ENCODE peak calls at places on chromosomes 6 and 20, in eight cellular contexts. One of them, this sample, is unnamed.

GRCh38 chr20:22491188-22491500 is 93.2 kb downstream of the FOXA2 start:
- DNase-seq in uterus: no peak
- DNase-seq in thoracic aorta: no peak
- DNase-seq in WERI-Rb-1: no peak
- DNase-seq in heart left ventricle: no peak
- DNase-seq in HFF-Myc: no peak
- DNase-seq in AG09309: no peak
- DNase-seq in foreskin fibroblast: no peak
- DNase-seq in this sample: peak

GRCh38 chr6:56292505-56293181 is 45.3 kb upstream of the COL21A1 start:
- DNase-seq in AG09309: peak
- DNase-seq in uterus: peak
- DNase-seq in WERI-Rb-1: peak
- DNase-seq in thoracic aorta: no peak
- DNase-seq in foreskin fibroblast: peak
- DNase-seq in HFF-Myc: peak
- DNase-seq in heart left ventricle: peak
- DNase-seq in this sample: peak

GRCh38 chr6:157193443-157193996 is 129.8 kb downstream of the TMEM242 start:
- DNase-seq in HFF-Myc: no peak
- DNase-seq in heart left ventricle: no peak
- DNase-seq in foreskin fibroblast: no peak
- DNase-seq in thoracic aorta: no peak
- DNase-seq in uterus: no peak
- DNase-seq in AG09309: no peak
- DNase-seq in WERI-Rb-1: no peak
- DNase-seq in this sample: no peak

GRCh38 chr6:122207794-122208193 is 191.7 kb upstream of the HSF2 start:
- DNase-seq in thoracic aorta: no peak
- DNase-seq in WERI-Rb-1: no peak
- DNase-seq in foreskin fibroblast: peak
- DNase-seq in uterus: no peak
- DNase-seq in AG09309: no peak
- DNase-seq in HFF-Myc: no peak
- DNase-seq in heart left ventricle: no peak
- DNase-seq in this sample: no peak

GRCh38 chr6:92777146-92777740 is 642.1 kb downstream of the EPHA7 start:
- DNase-seq in WERI-Rb-1: no peak
- DNase-seq in foreskin fibroblast: peak
- DNase-seq in heart left ventricle: no peak
- DNase-seq in HFF-Myc: no peak
- DNase-seq in thoracic aorta: no peak
- DNase-seq in AG09309: no peak
- DNase-seq in uterus: no peak
- DNase-seq in this sample: no peak

GRCh38 chr6:81750660-81751387 is 1.7 kb downstream of the TENT5A start:
- DNase-seq in AG09309: no peak
- DNase-seq in thoracic aorta: no peak
- DNase-seq in HFF-Myc: no peak
- DNase-seq in heart left ventricle: no peak
- DNase-seq in uterus: no peak
- DNase-seq in foreskin fibroblast: peak
- DNase-seq in WERI-Rb-1: no peak
- DNase-seq in this sample: no peak

GRCh38 chr6:16972535-16972934 is 129.3 kb upstream of the STMND1 start:
- DNase-seq in HFF-Myc: no peak
- DNase-seq in AG09309: no peak
- DNase-seq in thoracic aorta: no peak
- DNase-seq in WERI-Rb-1: no peak
- DNase-seq in uterus: no peak
- DNase-seq in foreskin fibroblast: no peak
- DNase-seq in heart left ventricle: no peak
- DNase-seq in this sample: no peak

GRCh38 chr6:136982928-136983327 is 60.8 kb downstream of the SLC35D3 start:
- DNase-seq in foreskin fibroblast: no peak
- DNase-seq in AG09309: no peak
- DNase-seq in HFF-Myc: no peak
- DNase-seq in WERI-Rb-1: no peak
- DNase-seq in heart left ventricle: no peak
- DNase-seq in thoracic aorta: no peak
- DNase-seq in uterus: no peak
- DNase-seq in this sample: no peak

GRCh38 chr6:85498596-85499258 is 48.8 kb downstream of the NT5E start:
- DNase-seq in foreskin fibroblast: peak
- DNase-seq in heart left ventricle: no peak
- DNase-seq in WERI-Rb-1: no peak
- DNase-seq in HFF-Myc: no peak
- DNase-seq in AG09309: no peak
- DNase-seq in thoracic aorta: no peak
- DNase-seq in uterus: no peak
- DNase-seq in this sample: no peak

GRCh38 chr6:24524801-24525200 is 30.0 kb downstream of the ALDH5A1 start:
- DNase-seq in HFF-Myc: no peak
- DNase-seq in heart left ventricle: no peak
- DNase-seq in uterus: no peak
- DNase-seq in foreskin fibroblast: peak
- DNase-seq in AG09309: peak
- DNase-seq in thoracic aorta: no peak
- DNase-seq in WERI-Rb-1: peak
- DNase-seq in this sample: peak

GRCh38 chr6:2960935-2961334 is 10.4 kb downstream of the SERPINB6 start:
- DNase-seq in WERI-Rb-1: no peak
- DNase-seq in foreskin fibroblast: no peak
- DNase-seq in AG09309: no peak
- DNase-seq in thoracic aorta: no peak
- DNase-seq in uterus: no peak
- DNase-seq in HFF-Myc: no peak
- DNase-seq in heart left ventricle: no peak
- DNase-seq in this sample: no peak

GRCh38 chr20:44728835-44729342 is 13.7 kb downstream of the CCN5 start:
- DNase-seq in heart left ventricle: peak
- DNase-seq in thoracic aorta: no peak
- DNase-seq in foreskin fibroblast: peak
- DNase-seq in uterus: no peak
- DNase-seq in WERI-Rb-1: no peak
- DNase-seq in AG09309: peak
- DNase-seq in HFF-Myc: no peak
- DNase-seq in this sample: peak

GRCh38 chr6:161486903-161487531 is 213.2 kb upstream of the AGPAT4 start:
- DNase-seq in WERI-Rb-1: no peak
- DNase-seq in foreskin fibroblast: peak
- DNase-seq in AG09309: no peak
- DNase-seq in heart left ventricle: no peak
- DNase-seq in thoracic aorta: no peak
- DNase-seq in HFF-Myc: no peak
- DNase-seq in uterus: no peak
- DNase-seq in this sample: no peak

DNA sequence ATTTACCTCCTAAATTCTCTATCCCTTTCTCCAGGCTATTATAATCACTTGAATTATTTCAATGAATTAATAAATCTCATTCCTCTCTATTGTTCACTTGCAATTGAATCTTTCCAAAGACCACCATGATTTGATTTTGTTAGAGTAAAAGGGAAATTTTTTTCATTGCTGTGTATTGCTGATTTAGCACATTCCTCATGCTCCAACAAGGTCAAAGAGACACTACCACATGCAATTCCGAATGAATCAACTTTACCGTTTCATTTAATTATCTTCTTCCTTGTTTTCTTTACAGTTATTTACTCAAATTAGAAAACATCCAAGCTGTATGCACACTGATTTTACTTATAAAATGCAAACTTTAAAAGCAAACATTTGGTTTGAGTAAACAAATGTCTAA is 999 bp downstream of the KIAA0408 start:
- DNase-seq in AG09309: no peak
- DNase-seq in thoracic aorta: no peak
- DNase-seq in uterus: no peak
- DNase-seq in WERI-Rb-1: no peak
- DNase-seq in heart left ventricle: no peak
- DNase-seq in foreskin fibroblast: no peak
- DNase-seq in HFF-Myc: no peak
- DNase-seq in this sample: no peak
- H3K4me3 ChIP-seq in AG09309: no peak
- H3K4me3 ChIP-seq in thoracic aorta: peak
- H3K4me3 ChIP-seq in uterus: peak
- H3K4me3 ChIP-seq in WERI-Rb-1: no peak
- H3K4me3 ChIP-seq in heart left ventricle: no peak
- H3K4me3 ChIP-seq in foreskin fibroblast: no peak
- H3K4me3 ChIP-seq in HFF-Myc: no peak
- H3K4me3 ChIP-seq in this sample: no peak

GRCh38 chr6:22737331-22737730 is 168.0 kb downstream of the HDGFL1 start:
- DNase-seq in foreskin fibroblast: peak
- DNase-seq in WERI-Rb-1: peak
- DNase-seq in uterus: peak
- DNase-seq in heart left ventricle: no peak
- DNase-seq in HFF-Myc: no peak
- DNase-seq in AG09309: peak
- DNase-seq in thoracic aorta: no peak
- DNase-seq in this sample: peak
- TF ChIP-seq CTCF in foreskin fibroblast: peak
- TF ChIP-seq CTCF in WERI-Rb-1: peak
- TF ChIP-seq CTCF in uterus: peak
- TF ChIP-seq CTCF in heart left ventricle: peak
- TF ChIP-seq CTCF in HFF-Myc: peak
- TF ChIP-seq CTCF in AG09309: peak
- TF ChIP-seq CTCF in thoracic aorta: peak
- TF ChIP-seq CTCF in this sample: peak

GRCh38 chr20:57495978-57496377 is 29.0 kb downstream of the CTCFL start:
- DNase-seq in heart left ventricle: no peak
- DNase-seq in AG09309: no peak
- DNase-seq in foreskin fibroblast: no peak
- DNase-seq in uterus: no peak
- DNase-seq in WERI-Rb-1: no peak
- DNase-seq in HFF-Myc: no peak
- DNase-seq in thoracic aorta: no peak
- DNase-seq in this sample: no peak
- H3K4me3 ChIP-seq in heart left ventricle: no peak
- H3K4me3 ChIP-seq in AG09309: no peak
- H3K4me3 ChIP-seq in foreskin fibroblast: no peak
- H3K4me3 ChIP-seq in uterus: no peak
- H3K4me3 ChIP-seq in WERI-Rb-1: no peak
- H3K4me3 ChIP-seq in HFF-Myc: no peak
- H3K4me3 ChIP-seq in thoracic aorta: no peak
- H3K4me3 ChIP-seq in this sample: no peak

GRCh38 chr20:20513720-20514119 is 145.8 kb downstream of the INSM1 start:
- DNase-seq in heart left ventricle: no peak
- DNase-seq in uterus: no peak
- DNase-seq in foreskin fibroblast: no peak
- DNase-seq in WERI-Rb-1: no peak
- DNase-seq in HFF-Myc: no peak
- DNase-seq in AG09309: no peak
- DNase-seq in thoracic aorta: no peak
- DNase-seq in this sample: no peak
- TF ChIP-seq CTCF in heart left ventricle: no peak
- TF ChIP-seq CTCF in uterus: no peak
- TF ChIP-seq CTCF in foreskin fibroblast: no peak
- TF ChIP-seq CTCF in WERI-Rb-1: no peak
- TF ChIP-seq CTCF in HFF-Myc: no peak
- TF ChIP-seq CTCF in AG09309: no peak
- TF ChIP-seq CTCF in thoracic aorta: no peak
- TF ChIP-seq CTCF in this sample: no peak

DNA sequence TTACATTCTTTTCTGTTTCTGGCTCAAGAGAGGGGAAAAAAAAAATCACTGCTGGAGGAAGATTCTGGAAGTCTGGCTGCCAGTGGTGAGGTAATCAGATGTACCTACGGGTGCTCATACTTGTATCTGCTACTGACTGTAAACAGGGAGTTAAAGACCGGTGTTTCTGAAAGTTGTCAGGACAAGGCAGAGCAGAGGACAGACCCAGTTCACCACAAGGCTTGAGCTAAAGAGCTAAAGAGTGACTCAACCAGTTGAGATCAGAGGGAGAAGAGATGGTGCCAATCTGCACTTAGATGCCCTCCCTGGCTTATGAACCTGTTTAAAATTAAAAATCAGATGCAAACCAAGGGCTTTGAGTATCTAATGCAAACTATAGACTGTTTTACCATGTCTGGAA is 55.4 kb downstream of the CEP162 start:
- DNase-seq in thoracic aorta: no peak
- DNase-seq in WERI-Rb-1: no peak
- DNase-seq in uterus: no peak
- DNase-seq in heart left ventricle: no peak
- DNase-seq in HFF-Myc: no peak
- DNase-seq in foreskin fibroblast: peak
- DNase-seq in AG09309: no peak
- DNase-seq in this sample: no peak
- H3K4me3 ChIP-seq in thoracic aorta: no peak
- H3K4me3 ChIP-seq in WERI-Rb-1: no peak
- H3K4me3 ChIP-seq in uterus: no peak
- H3K4me3 ChIP-seq in heart left ventricle: no peak
- H3K4me3 ChIP-seq in HFF-Myc: no peak
- H3K4me3 ChIP-seq in foreskin fibroblast: no peak
- H3K4me3 ChIP-seq in AG09309: no peak
- H3K4me3 ChIP-seq in this sample: no peak

GRCh38 chr6:159233365-159234101 is 64.3 kb downstream of the FNDC1 start:
- DNase-seq in thoracic aorta: no peak
- DNase-seq in HFF-Myc: no peak
- DNase-seq in uterus: no peak
- DNase-seq in foreskin fibroblast: no peak
- DNase-seq in WERI-Rb-1: no peak
- DNase-seq in AG09309: no peak
- DNase-seq in heart left ventricle: no peak
- DNase-seq in this sample: no peak
- TF ChIP-seq CTCF in thoracic aorta: no peak
- TF ChIP-seq CTCF in HFF-Myc: no peak
- TF ChIP-seq CTCF in uterus: peak
- TF ChIP-seq CTCF in foreskin fibroblast: no peak
- TF ChIP-seq CTCF in WERI-Rb-1: no peak
- TF ChIP-seq CTCF in AG09309: no peak
- TF ChIP-seq CTCF in heart left ventricle: no peak
- TF ChIP-seq CTCF in this sample: no peak

This sample was measured in epithelial cell of proximal tubule.